ENCODE peak calls at places on chromosomes 6 and 20, in four cellular contexts. X, D, S and B are unnamed samples.

GRCh38 chr6:71473908-71474307 is 185.3 kb downstream of the OGFRL1 start:
- DNase-seq in X (no peak), D (no peak), S (no peak), B (no peak)

GRCh38 chr6:122817766-122818165 is 28.7 kb downstream of the SMPDL3A start:
- DNase-seq in X (no peak), D (no peak), S (no peak), B (no peak)

GRCh38 chr6:44672838-44673237 is 285.3 kb downstream of the CDC5L start:
- DNase-seq in X (no peak), D (no peak), S (no peak), B (no peak)

GRCh38 chr6:130244728-130245127 is 22.0 kb upstream of the SAMD3 start:
- DNase-seq in X (no peak), D (no peak), S (no peak), B (no peak)

GRCh38 chr6:13139119-13139518 is 189.2 kb downstream of the TBC1D7 start:
- DNase-seq in X (no peak), D (no peak), S (no peak), B (no peak)

GRCh38 chr6:158500016-158500735 is 59.7 kb upstream of the TMEM181 start:
- DNase-seq in X (no peak), D (no peak), S (no peak), B (no peak)

GRCh38 chr6:74519172-74519571 is 686.7 kb downstream of the COL12A1 start:
- DNase-seq in X (no peak), D (no peak), S (peak), B (no peak)

GRCh38 chr6:133590814-133591213 is 298.1 kb upstream of the TCF21 start:
- DNase-seq in X (no peak), D (no peak), S (no peak), B (no peak)

GRCh38 chr6:159464827-159465226 is 228.2 kb downstream of the SOD2 start:
- DNase-seq in X (no peak), D (no peak), S (no peak), B (no peak)

GRCh38 chr6:29826271-29826670 is 1.4 kb upstream of the HLA-G start:
- DNase-seq in X (no peak), D (no peak), S (no peak), B (no peak)

GRCh38 chr6:34243901-34244884 is 4.6 kb downstream of the SMIM29 start:
- DNase-seq in X (no peak), D (no peak), S (peak), B (peak)

GRCh38 chr20:58182521-58183140 is 45.8 kb downstream of the ANKRD60 start:
- DNase-seq in X (no peak), D (no peak), S (no peak), B (no peak)

GRCh38 chr20:33900515-33901131 is 89.5 kb downstream of the CHMP4B start:
- DNase-seq in X (no peak), D (no peak), S (no peak), B (no peak)

GRCh38 chr6:3033652-3034051 is 34.0 kb downstream of the NQO2 start:
- DNase-seq in X (no peak), D (no peak), S (no peak), B (no peak)

GRCh38 chr20:19897891-19898290 is 119.3 kb upstream of the NAA20 start:
- DNase-seq in X (no peak), D (no peak), S (no peak), B (no peak)

GRCh38 chr6:17725083-17725482 is 18.4 kb upstream of the NUP153 start:
- DNase-seq in X (no peak), D (peak), S (peak), B (peak)

GRCh38 chr6:141388666-141389065 is 744.1 kb upstream of the GJE1 start:
- DNase-seq in X (no peak), D (no peak), S (no peak), B (no peak)

GRCh38 chr20:17630151-17630805 is 51.8 kb downstream of the RRBP1 start:
- DNase-seq in X (no peak), D (no peak), S (no peak), B (no peak)

GRCh38 chr20:54025166-54025835 is 45.1 kb downstream of the BCAS1 start:
- DNase-seq in X (no peak), D (no peak), S (no peak), B (no peak)

GRCh38 chr6:111734068-111734825 is 128.6 kb upstream of the TRAF3IP2 start:
- DNase-seq in X (no peak), D (no peak), S (no peak), B (no peak)

GRCh38 chr6:116078522-116078921 is 17.8 kb upstream of the FRK start:
- DNase-seq in X (no peak), D (no peak), S (no peak), B (no peak)
- TF ChIP-seq SIN3A in X (no peak), D (no peak), S (no peak), B (no peak)

DNA sequence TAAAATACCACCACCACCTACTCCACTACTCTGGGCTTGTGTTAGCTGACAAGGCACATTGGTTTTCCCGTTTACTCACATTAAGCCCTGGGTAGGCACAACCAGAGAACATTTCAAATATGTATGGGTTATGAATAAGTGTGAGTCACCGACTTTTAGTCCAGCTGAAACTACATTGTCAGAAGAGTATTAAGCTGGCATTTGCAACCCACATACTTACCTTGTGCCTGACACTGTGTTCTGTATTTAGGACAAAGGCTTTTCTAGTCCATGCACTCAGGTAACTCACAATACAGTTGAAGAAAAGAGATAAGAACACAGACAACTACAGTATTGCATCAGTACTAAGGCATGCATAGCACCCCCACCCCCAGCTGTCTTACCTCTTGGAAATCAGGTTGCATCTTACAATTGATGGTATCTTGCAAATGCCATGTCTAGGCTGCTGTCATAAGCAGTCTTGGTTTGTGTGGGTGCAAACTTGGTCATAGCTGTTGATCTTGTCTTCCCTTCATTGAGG is 40.3 kb upstream of the AHI1 start:
- DNase-seq in X (no peak), D (no peak), S (no peak), B (no peak)
- TF ChIP-seq TCF12 in X (no peak), D (no peak), S (no peak), B (peak)

GRCh38 chr6:87606199-87606598 is 16.3 kb downstream of the ORC3 start:
- DNase-seq in X (no peak), D (no peak), S (no peak), B (no peak)
- TF ChIP-seq SIN3A in X (no peak), D (no peak), S (no peak), B (no peak)

GRCh38 chr6:79808846-79809245 is 138.5 kb downstream of the ELOVL4 start:
- DNase-seq in X (no peak), D (no peak), S (no peak), B (no peak)
- TF ChIP-seq TCF12 in X (no peak), D (no peak), S (no peak), B (no peak)

DNA sequence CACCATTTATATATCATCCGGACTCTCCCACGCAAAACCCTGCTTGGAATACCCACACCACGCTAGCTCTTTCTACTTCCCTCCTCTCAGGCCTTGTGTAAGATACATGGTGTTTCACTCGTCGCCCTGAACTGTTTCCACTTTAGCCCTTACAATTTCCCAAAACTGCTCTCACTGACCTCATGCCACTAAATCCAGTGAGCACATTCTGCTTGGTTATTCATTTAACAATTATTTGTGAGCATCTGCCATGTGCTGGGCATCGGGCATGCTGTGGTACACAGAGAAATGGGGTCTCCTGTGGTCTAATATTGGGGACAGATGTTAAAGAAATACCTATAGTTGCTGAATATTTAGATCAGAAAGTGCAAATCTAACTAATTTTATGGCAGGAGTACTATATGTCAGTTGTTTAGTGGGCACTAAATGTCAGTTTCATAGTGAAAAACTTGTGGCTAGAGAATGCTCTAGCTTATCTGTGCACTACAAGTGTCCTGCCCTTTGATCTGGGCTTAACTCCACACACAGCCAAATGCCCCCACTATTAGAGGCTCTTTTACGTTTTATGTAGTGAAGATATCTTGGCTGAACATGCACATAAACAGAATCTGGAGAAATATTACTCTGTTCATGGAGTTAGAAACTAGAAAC is 41.0 kb downstream of the PLEKHG1 start:
- DNase-seq in X (no peak), D (no peak), S (no peak), B (no peak)
- TF ChIP-seq SIN3A in X (no peak), D (no peak), S (no peak), B (no peak)

GRCh38 chr6:151034825-151035781 is 169.6 kb downstream of the MTHFD1L start:
- DNase-seq in X (no peak), D (no peak), S (no peak), B (no peak)
- TF ChIP-seq TCF12 in X (no peak), D (no peak), S (no peak), B (no peak)

GRCh38 chr6:108448481-108448880 is 112.2 kb upstream of the FOXO3 start:
- DNase-seq in X (no peak), D (no peak), S (no peak), B (no peak)

GRCh38 chr6:108455688-108456087 is 105.0 kb upstream of the FOXO3 start:
- DNase-seq in X (no peak), D (no peak), S (no peak), B (no peak)

GRCh38 chr6:108452725-108453195 is 108.0 kb upstream of the FOXO3 start:
- DNase-seq in X (no peak), D (no peak), S (no peak), B (no peak)

GRCh38 chr6:108453601-108454157 is 107.0 kb upstream of the FOXO3 start:
- DNase-seq in X (no peak), D (no peak), S (no peak), B (no peak)

DNA sequence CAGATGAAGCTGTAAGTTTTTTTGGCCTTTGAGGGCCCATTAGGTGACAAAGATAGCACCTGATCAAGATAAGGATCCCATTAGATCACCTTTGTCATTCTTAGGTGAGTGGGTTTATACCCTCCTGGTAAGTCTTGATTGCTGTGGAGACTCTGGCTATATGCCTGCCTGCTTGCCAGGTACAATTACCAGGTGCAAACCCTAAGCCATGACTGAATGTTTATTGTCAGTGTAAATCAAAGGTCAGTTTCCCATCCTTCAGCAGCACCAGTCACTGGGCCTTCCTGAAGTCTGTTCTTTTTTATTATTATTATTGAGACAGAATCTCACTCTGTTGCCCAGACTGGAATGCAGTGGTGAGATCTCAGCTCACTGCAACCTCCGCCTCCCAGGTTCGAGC is 106.4 kb upstream of the FOXO3 start:
- DNase-seq in X (no peak), D (no peak), S (no peak), B (no peak)
- TF ChIP-seq SIN3A in X (no peak), D (no peak), S (no peak), B (no peak)